ENCODE peak calls at places on chromosome 7, in seven cellular contexts. One of them, this sample, is unnamed.
A peak's percentile ranks its signal among the peaks of the same experiment; 100 is the strongest.

GRCh38 chr7:17248527-17248926 is 49.9 kb upstream of the AHR start:
- DNase-seq in A549: no peak
- DNase-seq in HepG2: no peak
- DNase-seq in HCT116: no peak
- DNase-seq in SK-N-SH: no peak
- DNase-seq in GM12878: no peak
- DNase-seq in H1: no peak
- DNase-seq in this sample: no peak

GRCh38 chr7:74284781-74285259 is 4.4 kb upstream of the CLIP2 start:
- DNase-seq in HCT116: no peak
- DNase-seq in HepG2: no peak
- DNase-seq in GM12878: peak; percentile 80
- DNase-seq in A549: peak; percentile 79
- DNase-seq in H1: no peak
- DNase-seq in SK-N-SH: no peak
- DNase-seq in this sample: peak; percentile 53

GRCh38 chr7:13990319-13990983 is 985 bp upstream of the ETV1 start:
- DNase-seq in H1: no peak
- DNase-seq in A549: peak; percentile 23
- DNase-seq in SK-N-SH: peak; percentile 48
- DNase-seq in HCT116: no peak
- DNase-seq in HepG2: peak; percentile 0
- DNase-seq in GM12878: no peak
- DNase-seq in this sample: peak; percentile 14

GRCh38 chr7:40232242-40232929 is 97.6 kb downstream of the SUGCT start:
- DNase-seq in HCT116: peak; percentile 42
- DNase-seq in HepG2: peak; percentile 43
- DNase-seq in H1: no peak
- DNase-seq in A549: peak; percentile 21
- DNase-seq in GM12878: no peak
- DNase-seq in SK-N-SH: peak; percentile 57
- DNase-seq in this sample: peak; percentile 70

GRCh38 chr7:1992554-1992953 is 240.2 kb downstream of the MAD1L1 start:
- DNase-seq in A549: no peak
- DNase-seq in HCT116: no peak
- DNase-seq in H1: no peak
- DNase-seq in HepG2: no peak
- DNase-seq in SK-N-SH: no peak
- DNase-seq in GM12878: no peak
- DNase-seq in this sample: no peak

GRCh38 chr7:27647052-27647451 is 15.6 kb downstream of the HIBADH start:
- DNase-seq in GM12878: no peak
- DNase-seq in HCT116: peak; percentile 47
- DNase-seq in HepG2: no peak
- DNase-seq in A549: peak; percentile 64
- DNase-seq in H1: no peak
- DNase-seq in SK-N-SH: no peak
- DNase-seq in this sample: no peak

GRCh38 chr7:7596156-7596555 is 29.5 kb downstream of the MIOS start:
- DNase-seq in GM12878: no peak
- DNase-seq in H1: no peak
- DNase-seq in SK-N-SH: no peak
- DNase-seq in A549: no peak
- DNase-seq in HepG2: no peak
- DNase-seq in HCT116: no peak
- DNase-seq in this sample: peak; percentile 26

GRCh38 chr7:28835800-28836199 is 122.3 kb downstream of the TRIL start:
- DNase-seq in H1: no peak
- DNase-seq in HepG2: no peak
- DNase-seq in SK-N-SH: no peak
- DNase-seq in HCT116: no peak
- DNase-seq in GM12878: no peak
- DNase-seq in A549: no peak
- DNase-seq in this sample: no peak

GRCh38 chr7:46908770-46909169 is 673.1 kb downstream of the TNS3 start:
- DNase-seq in SK-N-SH: no peak
- DNase-seq in HCT116: no peak
- DNase-seq in H1: no peak
- DNase-seq in A549: no peak
- DNase-seq in HepG2: no peak
- DNase-seq in GM12878: no peak
- DNase-seq in this sample: no peak

GRCh38 chr7:101624246-101625000 is 4.7 kb downstream of the MYL10 start:
- DNase-seq in GM12878: no peak
- DNase-seq in SK-N-SH: peak; percentile 36
- DNase-seq in A549: no peak
- DNase-seq in HCT116: no peak
- DNase-seq in HepG2: no peak
- DNase-seq in H1: no peak
- DNase-seq in this sample: no peak

GRCh38 chr7:101628522-101628921 is 574 bp downstream of the MYL10 start:
- DNase-seq in A549: no peak
- DNase-seq in HepG2: no peak
- DNase-seq in HCT116: no peak
- DNase-seq in GM12878: no peak
- DNase-seq in H1: no peak
- DNase-seq in SK-N-SH: peak; percentile 41
- DNase-seq in this sample: no peak

GRCh38 chr7:101625076-101625914 is 3.8 kb downstream of the MYL10 start:
- DNase-seq in A549: no peak
- DNase-seq in GM12878: no peak
- DNase-seq in SK-N-SH: no peak
- DNase-seq in HCT116: no peak
- DNase-seq in HepG2: no peak
- DNase-seq in H1: no peak
- DNase-seq in this sample: no peak

GRCh38 chr7:101626758-101627157 is 2.3 kb downstream of the MYL10 start:
- DNase-seq in GM12878: no peak
- DNase-seq in HepG2: no peak
- DNase-seq in A549: no peak
- DNase-seq in HCT116: no peak
- DNase-seq in SK-N-SH: no peak
- DNase-seq in H1: no peak
- DNase-seq in this sample: no peak

GRCh38 chr7:101626069-101626671 is 2.9 kb downstream of the MYL10 start:
- DNase-seq in SK-N-SH: no peak
- DNase-seq in A549: no peak
- DNase-seq in HCT116: no peak
- DNase-seq in GM12878: no peak
- DNase-seq in H1: no peak
- DNase-seq in HepG2: no peak
- DNase-seq in this sample: no peak
- TF ChIP-seq MAX in SK-N-SH: no peak
- TF ChIP-seq MAX in A549: no peak
- TF ChIP-seq MAX in HCT116: no peak
- TF ChIP-seq MAX in GM12878: no peak
- TF ChIP-seq MAX in H1: no peak
- TF ChIP-seq MAX in HepG2: no peak
- TF ChIP-seq MAX in this sample: no peak

GRCh38 chr7:30379131-30379530 is 94.7 kb downstream of the ZNRF2 start:
- DNase-seq in H1: no peak
- DNase-seq in HCT116: no peak
- DNase-seq in GM12878: no peak
- DNase-seq in HepG2: no peak
- DNase-seq in A549: no peak
- DNase-seq in SK-N-SH: no peak
- DNase-seq in this sample: no peak
- TF ChIP-seq CTCF in H1: no peak
- TF ChIP-seq CTCF in HCT116: no peak
- TF ChIP-seq CTCF in GM12878: no peak
- TF ChIP-seq CTCF in HepG2: no peak
- TF ChIP-seq CTCF in A549: no peak
- TF ChIP-seq CTCF in SK-N-SH: no peak
- TF ChIP-seq CTCF in this sample: no peak

DNA sequence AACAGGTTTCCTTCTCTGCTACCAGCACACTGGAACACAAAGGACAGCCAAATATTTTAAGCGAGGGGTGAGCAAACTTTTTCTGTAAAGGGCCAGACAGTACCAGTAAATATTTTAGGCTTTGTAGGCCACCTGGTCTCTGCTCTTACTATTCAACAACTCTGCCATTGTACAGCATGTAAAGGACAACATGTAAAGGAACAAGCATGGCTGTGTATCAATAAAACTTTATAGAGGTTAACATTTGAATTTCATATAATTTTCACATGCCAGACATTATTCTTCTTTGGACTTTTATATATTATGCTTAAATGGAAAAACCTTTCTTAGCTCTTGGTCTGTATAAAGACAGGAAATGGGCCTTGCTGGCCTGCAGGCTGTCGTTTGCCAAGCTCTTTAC is 30.2 kb downstream of the RHEB start:
- DNase-seq in HCT116: no peak
- DNase-seq in GM12878: no peak
- DNase-seq in A549: no peak
- DNase-seq in SK-N-SH: no peak
- DNase-seq in H1: no peak
- DNase-seq in HepG2: no peak
- DNase-seq in this sample: no peak
- H3K4me3 ChIP-seq in HCT116: no peak overlapping the region
- H3K4me3 ChIP-seq in GM12878: no peak overlapping the region
- H3K4me3 ChIP-seq in A549: no peak overlapping the region
- H3K4me3 ChIP-seq in SK-N-SH: no peak overlapping the region
- H3K4me3 ChIP-seq in H1: no peak overlapping the region
- H3K4me3 ChIP-seq in HepG2: no peak overlapping the region
- H3K4me3 ChIP-seq in this sample: no peak overlapping the region

DNA sequence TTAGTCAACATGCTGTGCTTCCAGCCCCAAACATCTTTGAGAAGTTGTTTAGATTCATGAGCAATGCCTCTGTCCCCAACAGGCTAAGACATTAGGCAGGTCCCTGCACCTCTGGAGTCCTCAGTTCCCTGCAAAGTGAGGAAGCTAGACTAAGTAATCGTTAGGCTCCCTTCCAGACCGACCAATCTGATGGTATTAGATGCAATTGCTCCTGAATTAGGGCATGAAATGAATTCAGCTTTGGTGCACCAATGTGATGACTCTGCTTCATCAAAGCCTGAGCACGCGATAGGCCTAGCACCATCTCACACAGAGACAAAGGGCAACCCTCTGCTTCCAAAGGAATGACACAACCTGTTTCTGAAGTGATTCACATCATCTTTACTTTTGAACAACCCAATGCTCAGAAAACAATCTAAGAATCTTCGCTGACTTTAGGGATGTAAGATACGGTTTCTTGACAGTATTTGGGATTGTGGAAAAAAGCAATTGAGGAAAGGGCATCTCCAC is 723 bp upstream of the TES start:
- DNase-seq in HCT116: no peak
- DNase-seq in GM12878: no peak
- DNase-seq in A549: no peak
- DNase-seq in SK-N-SH: no peak
- DNase-seq in HepG2: no peak
- DNase-seq in H1: no peak
- DNase-seq in this sample: no peak
- TF ChIP-seq MAX in HCT116: no peak
- TF ChIP-seq MAX in GM12878: no peak
- TF ChIP-seq MAX in A549: no peak
- TF ChIP-seq MAX in SK-N-SH: no peak
- TF ChIP-seq MAX in HepG2: no peak
- TF ChIP-seq MAX in H1: no peak
- TF ChIP-seq MAX in this sample: no peak

DNA sequence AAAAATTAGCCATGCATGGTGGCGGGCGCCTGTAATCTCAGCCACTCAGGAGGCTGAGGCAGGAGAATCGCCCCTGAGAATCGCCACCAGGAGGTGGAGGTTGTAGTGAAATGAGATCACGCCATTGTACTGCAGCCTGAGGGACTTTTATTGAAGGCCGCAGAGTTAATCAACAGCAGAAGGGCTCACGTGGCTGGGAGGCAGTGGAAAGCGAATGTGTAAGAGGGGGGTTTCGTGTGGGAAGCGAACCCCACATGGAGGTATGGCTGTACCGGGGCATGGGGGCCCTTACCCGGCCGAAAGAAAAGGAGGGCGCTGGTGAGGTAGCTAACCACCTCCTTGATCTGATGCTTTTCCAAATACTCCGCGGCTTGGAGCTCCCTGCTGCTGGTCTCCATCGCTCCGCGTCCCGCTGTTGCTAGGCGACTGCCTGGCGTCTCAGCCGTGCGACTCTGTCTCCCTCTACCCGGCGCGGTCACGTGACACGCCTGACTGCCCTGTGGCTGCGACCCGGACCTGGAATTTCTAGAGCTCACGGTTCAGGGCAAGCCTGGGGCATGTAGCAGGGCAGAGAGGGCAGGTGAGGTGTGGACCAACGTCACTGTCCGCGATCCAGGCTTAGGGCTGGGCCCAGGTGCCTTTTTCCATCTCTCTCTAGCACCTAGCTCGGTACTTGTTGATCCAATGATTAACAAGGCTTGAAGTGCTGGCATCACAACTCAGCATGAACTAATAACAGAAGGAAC is at the start of gene EFCAB10:
- DNase-seq in H1: peak; percentile 88
- DNase-seq in HCT116: peak; percentile 56
- DNase-seq in HepG2: peak; percentile 75
- DNase-seq in GM12878: no peak
- DNase-seq in SK-N-SH: peak; percentile 98
- DNase-seq in A549: peak; percentile 89
- DNase-seq in this sample: no peak
- TF ChIP-seq CTCF in H1: peak; percentile 17
- TF ChIP-seq CTCF in HCT116: no peak
- TF ChIP-seq CTCF in HepG2: no peak
- TF ChIP-seq CTCF in GM12878: no peak
- TF ChIP-seq CTCF in SK-N-SH: peak; percentile 27
- TF ChIP-seq CTCF in A549: peak; percentile 14
- TF ChIP-seq CTCF in this sample: no peak

DNA sequence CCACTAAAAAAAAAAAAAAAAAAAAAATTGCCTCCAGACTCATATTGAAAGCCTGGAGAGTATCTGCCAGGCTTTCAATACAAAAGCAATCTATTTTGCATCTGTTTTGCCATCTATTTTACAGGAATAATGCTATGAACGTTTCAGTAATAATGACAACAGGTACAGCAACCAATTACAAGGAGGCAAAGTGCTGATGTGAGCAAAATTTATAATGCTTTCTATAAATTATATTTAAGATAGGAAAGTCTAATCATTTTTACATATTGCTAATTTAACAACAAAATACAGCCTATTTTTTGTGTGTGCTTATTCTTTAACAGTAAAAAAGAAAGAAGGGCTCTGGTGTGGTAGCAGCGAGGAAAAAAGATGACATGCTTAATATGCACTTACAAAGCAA is 10.0 kb downstream of the WDR91 start:
- DNase-seq in HepG2: no peak
- DNase-seq in HCT116: no peak
- DNase-seq in GM12878: no peak
- DNase-seq in H1: no peak
- DNase-seq in A549: no peak
- DNase-seq in SK-N-SH: no peak
- DNase-seq in this sample: no peak
- H3K4me3 ChIP-seq in HepG2: no peak overlapping the region
- H3K4me3 ChIP-seq in HCT116: no peak overlapping the region
- H3K4me3 ChIP-seq in GM12878: peak overlapping the region; percentile 23
- H3K4me3 ChIP-seq in H1: no peak overlapping the region
- H3K4me3 ChIP-seq in A549: no peak overlapping the region
- H3K4me3 ChIP-seq in SK-N-SH: no peak overlapping the region
- H3K4me3 ChIP-seq in this sample: no peak overlapping the region